ENCODE peak calls at places on chromosome 21, in ten cellular contexts. K, Z, Y, B, V, U, N, D, F and W are unnamed samples. For H3K4me1, the result is how much of the 10 kb centered on the place peaks cover.

GRCh38 chr21:38852278-38852677 is 46.5 kb downstream of the ETS2 start:
- DNase-seq in F (no peak), D (no peak), Z (no peak), U (no peak), B (no peak), Y (no peak), K (no peak), N (no peak), V (no peak), W (no peak)

GRCh38 chr21:28883931-28884330 is 108.7 kb downstream of the LTN1 start:
- DNase-seq in U (no peak), B (no peak), Z (no peak), Y (no peak), V (no peak), D (no peak), K (no peak), F (no peak), N (no peak), W (no peak)

GRCh38 chr21:17467392-17467791 is 45.5 kb upstream of the CXADR start:
- DNase-seq in Z (no peak), Y (no peak), N (peak), K (no peak), U (no peak), D (no peak), V (no peak), F (peak), B (no peak), W (no peak)

GRCh38 chr21:46634966-46635323 is 529 bp upstream of the PRMT2 start:
- DNase-seq in K (peak), F (peak), Y (no peak), U (no peak), Z (no peak), D (no peak), V (no peak), B (peak), N (peak), W (peak)

GRCh38 chr21:45640001-45640887 is 3.3 kb upstream of the PCBP3 start:
- DNase-seq in Y (no peak), K (no peak), F (no peak), V (no peak), N (no peak), D (peak), B (no peak), U (no peak), Z (no peak), W (no peak)

GRCh38 chr21:44872568-44873355 is 728 bp downstream of the PTTG1IP start:
- DNase-seq in Z (peak), F (no peak), Y (no peak), V (peak), D (peak), K (peak), N (no peak), U (peak), B (peak), W (peak)

GRCh38 chr21:39613029-39613934 is 542 bp downstream of the B3GALT5 start:
- DNase-seq in F (no peak), N (no peak), Z (peak), D (no peak), K (no peak), U (no peak), B (no peak), V (no peak), Y (no peak), W (no peak)

GRCh38 chr21:39121600-39122355 is 61.5 kb downstream of the PSMG1 start:
- DNase-seq in F (no peak), K (no peak), B (no peak), Z (peak), Y (no peak), U (no peak), V (no peak), D (no peak), N (no peak), W (no peak)

GRCh38 chr21:27464643-27465042 is 497.8 kb upstream of the ADAMTS5 start:
- DNase-seq in K (no peak), Z (no peak), N (no peak), V (no peak), B (no peak), U (no peak), D (no peak), F (no peak), Y (no peak), W (no peak)

GRCh38 chr21:26572668-26573381 is at the start of gene CYYR1:
- DNase-seq in K (no peak), Z (peak), F (no peak), V (peak), D (peak), N (no peak), Y (peak), B (no peak), U (no peak), W (no peak)

GRCh38 chr21:45497846-45498645 is 44.2 kb downstream of the SLC19A1 start:
- DNase-seq in U (no peak), D (no peak), F (no peak), B (no peak), Z (no peak), V (peak), N (no peak), Y (peak), K (peak), W (no peak)

GRCh38 chr21:37742115-37742514 is 174.1 kb downstream of the KCNJ6 start:
- DNase-seq in N (no peak), U (no peak), V (no peak), D (no peak), B (no peak), F (no peak), Z (no peak), Y (no peak), K (no peak), W (no peak)

GRCh38 chr21:44510508-44511218 is 29.3 kb downstream of the KRTAP10-1 start:
- DNase-seq in N (peak), V (peak), Y (peak), D (peak), B (peak), F (peak), U (peak), K (no peak), Z (peak), W (peak)

GRCh38 chr21:17769049-17769845 is 49.9 kb downstream of the C21orf91 start:
- DNase-seq in K (no peak), B (no peak), N (no peak), U (no peak), Y (no peak), F (no peak), D (no peak), V (no peak), Z (no peak), W (no peak)

GRCh38 chr21:38917045-38917774 is 111.5 kb downstream of the ETS2 start:
- DNase-seq in Y (no peak), B (no peak), D (peak), N (peak), V (no peak), Z (no peak), F (no peak), U (peak), K (peak), W (no peak)

GRCh38 chr21:38212716-38213115 is 44.1 kb upstream of the KCNJ15 start:
- DNase-seq in U (no peak), B (no peak), V (no peak), N (no peak), Y (no peak), Z (no peak), F (no peak), D (no peak), K (no peak), W (no peak)

GRCh38 chr21:46559291-46559983 is 45.4 kb downstream of the S100B start:
- DNase-seq in Z (peak), K (peak), V (no peak), B (no peak), F (no peak), D (peak), Y (no peak), U (no peak), N (peak), W (peak)

GRCh38 chr21:26965567-26966359 is 1.1 kb downstream of the ADAMTS5 start:
- DNase-seq in Z (peak), K (peak), Y (peak), N (no peak), F (no peak), V (peak), D (peak), B (peak), U (peak), W (peak)

GRCh38 chr21:38756746-38757145 is 49.0 kb upstream of the ETS2 start:
- DNase-seq in Z (no peak), F (peak), N (no peak), Y (no peak), V (no peak), U (no peak), D (no peak), K (no peak), B (no peak), W (no peak)

GRCh38 chr21:42456457-42456856 is 39.6 kb downstream of the RSPH1 start:
- DNase-seq in V (no peak), K (no peak), B (no peak), N (no peak), D (peak), Z (no peak), U (peak), F (no peak), Y (no peak), W (no peak)

GRCh38 chr21:25845729-25846256 is 111.0 kb downstream of the GABPA start:
- DNase-seq in U (no peak), F (no peak), V (no peak), Y (no peak), B (no peak), N (no peak), K (no peak), D (no peak), Z (no peak), W (no peak)

GRCh38 chr21:45323487-45324380 is 36.0 kb upstream of the POFUT2 start:
- DNase-seq in V (peak), K (peak), N (no peak), D (peak), Y (peak), F (no peak), Z (peak), U (no peak), B (peak), W (peak)

GRCh38 chr21:16979574-16979973 is 533.3 kb upstream of the CXADR start:
- DNase-seq in U (no peak), D (no peak), Y (no peak), K (no peak), V (no peak), Z (no peak), N (no peak), F (no peak), B (no peak), W (no peak)

GRCh38 chr21:42959754-42960153 is 14.6 kb upstream of the PKNOX1 start:
- DNase-seq in K (no peak), N (no peak), B (no peak), V (no peak), D (no peak), U (no peak), Z (no peak), Y (no peak), F (no peak), W (no peak)

GRCh38 chr21:31279214-31279613 is 64.8 kb downstream of the TIAM1 start:
- DNase-seq in Z (no peak), D (no peak), F (no peak), V (no peak), N (no peak), Y (no peak), U (no peak), B (no peak), K (no peak), W (no peak)

GRCh38 chr21:44914176-44914874 is 6.4 kb downstream of the ITGB2 start:
- DNase-seq in F (no peak), B (peak), Y (peak), V (no peak), Z (no peak), N (peak), D (no peak), U (peak), K (no peak), W (no peak)

GRCh38 chr21:45766055-45766454 is 122.5 kb downstream of the PCBP3 start:
- DNase-seq in N (no peak), Z (no peak), V (no peak), B (no peak), U (no peak), K (no peak), Y (no peak), D (no peak), F (no peak), W (no peak)

GRCh38 chr21:42614811-42615342 is 38.5 kb upstream of the PDE9A start:
- DNase-seq in U (peak), Z (no peak), K (no peak), Y (no peak), N (peak), B (peak), V (no peak), D (no peak), F (peak), W (no peak)

GRCh38 chr21:37986751-37987399 is 70.6 kb upstream of the KCNJ6 start:
- DNase-seq in Y (no peak), K (no peak), B (no peak), F (peak), D (no peak), Z (no peak), U (no peak), N (no peak), V (no peak), W (no peak)

DNA sequence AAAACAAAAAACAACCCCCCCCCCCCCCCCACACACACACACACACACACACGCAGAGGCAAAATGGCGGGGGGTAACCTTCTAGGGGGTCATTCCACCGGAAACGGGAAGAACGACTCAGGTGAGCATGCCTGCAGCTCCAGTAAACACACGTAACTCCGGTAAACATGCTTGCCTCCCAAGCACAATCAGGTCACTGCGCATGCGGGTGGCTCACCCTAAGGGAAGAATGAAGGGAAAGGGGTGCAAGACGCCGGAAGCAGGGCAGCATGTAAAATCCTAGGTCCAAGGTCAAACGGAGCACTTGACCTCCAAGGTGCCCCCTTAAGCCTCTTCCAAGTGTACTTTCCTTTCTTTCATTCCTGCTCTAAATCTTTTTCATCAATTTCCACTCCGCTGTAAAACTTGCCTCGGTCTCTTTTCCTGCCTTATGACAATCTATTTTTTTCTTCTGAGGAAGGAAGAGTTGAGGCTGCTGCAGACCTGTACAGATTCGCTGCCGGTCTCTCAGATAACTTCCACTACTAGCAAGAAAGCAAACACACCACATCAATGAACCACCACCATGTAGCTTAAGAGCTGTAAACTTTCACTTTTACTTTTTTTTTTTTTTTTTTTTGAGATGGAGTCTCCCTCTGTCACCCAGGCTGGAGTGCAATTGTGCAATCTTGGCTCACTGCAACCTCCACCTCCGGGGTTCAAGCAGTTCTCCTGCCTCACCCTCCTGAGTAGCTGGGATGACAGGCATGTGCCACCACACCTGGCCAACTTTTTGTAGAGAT is 21.0 kb upstream of the CBR3 start:
- DNase-seq in B (peak), D (peak), N (peak), V (no peak), K (no peak), F (peak), Z (no peak), U (peak), Y (no peak), W (no peak)
- TF ChIP-seq POLR2A in B (no peak), D (peak), N (no peak), V (no peak), K (no peak), F (no peak), Z (peak), U (peak), Y (no peak), W (no peak)

GRCh38 chr21:33932731-33933130 is 17.1 kb upstream of the ATP5PO start:
- DNase-seq in B (no peak), K (no peak), Y (no peak), V (no peak), D (no peak), N (no peak), U (no peak), F (no peak), Z (no peak), W (no peak)
- H3K4me1 ChIP-seq in B (under half), K (under half), Y (under half), V (under half), D (under half), N (under half), U (under half), F (under half), Z (under half), W (under half)

GRCh38 chr21:41390043-41390639 is 28.3 kb downstream of the MX2 start:
- DNase-seq in K (no peak), U (no peak), V (no peak), Y (peak), F (no peak), Z (no peak), D (no peak), B (no peak), N (no peak), W (no peak)
- TF ChIP-seq POLR2A in K (no peak), U (no peak), V (no peak), Y (no peak), F (no peak), Z (no peak), D (no peak), B (no peak), N (no peak), W (no peak)

GRCh38 chr21:15058718-15059316 is 6.0 kb downstream of the NRIP1 start:
- DNase-seq in D (no peak), B (no peak), U (no peak), Z (no peak), K (no peak), Y (no peak), F (peak), N (no peak), V (no peak), W (no peak)
- H3K4me1 ChIP-seq in D (under half), B (half or more), U (half or more), Z (under half), K (half or more), Y (under half), F (half or more), N (half or more), V (under half), W (under half)

DNA sequence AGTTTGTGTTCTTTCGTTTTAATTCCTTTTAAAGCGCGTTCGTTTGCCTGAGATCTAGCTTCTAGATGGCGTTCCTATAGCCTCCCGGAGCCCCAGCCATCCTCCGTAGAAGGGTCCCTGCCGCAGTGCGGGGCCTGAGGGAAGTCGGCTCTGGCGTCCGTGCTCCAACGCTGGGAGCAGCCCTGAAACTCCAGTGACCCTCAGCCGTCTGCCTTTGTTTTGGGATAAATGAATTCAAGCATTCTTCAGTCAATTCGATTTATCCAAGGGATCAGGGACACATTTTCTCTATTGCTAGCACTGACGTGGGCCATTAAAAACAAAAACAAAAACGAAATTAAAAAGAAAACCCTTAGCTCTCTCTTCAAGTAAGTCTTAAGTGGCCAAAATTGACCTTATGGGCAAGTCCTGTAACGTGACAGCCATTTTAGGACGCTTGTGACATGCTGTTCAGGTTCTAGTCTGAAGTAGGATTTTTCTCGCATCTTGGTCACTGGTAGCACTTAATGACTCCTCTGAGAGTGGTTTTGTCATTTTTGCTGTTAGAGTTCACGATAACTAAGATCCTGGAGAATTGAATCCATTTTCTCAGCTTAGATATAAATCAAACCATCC is 757 bp upstream of the HSPA13 start:
- DNase-seq in U (no peak), F (peak), B (peak), V (no peak), D (no peak), N (no peak), K (no peak), Y (no peak), Z (no peak), W (peak)
- TF ChIP-seq POLR2A in U (no peak), F (no peak), B (no peak), V (no peak), D (no peak), N (no peak), K (no peak), Y (no peak), Z (no peak), W (no peak)